ENCODE peak calls at places on chromosomes 2 and 18, in ten cellular contexts. K is EL; Y is AG10803; W is B cell; V is NCI-H1436; C is right lobe of liver; S is stimulated activated naive B cell treated with anti-CD40 and anti-IgM and Interleukin-4, amounts not matched to agents 10 μg/mL and 1 μg/mL and 100 μg/mL, for 72 hours; R is activated CD4-positive, alpha-beta T cell treated with anti-CD3 and anti-CD28 coated beads, Interleukin-2, amount 10 ng/mL, durations not matched to agents 7 days and 5 days; E is T-helper 2 cell; T is activated T-cell treated with anti-CD3 and anti-CD28 coated beads, Interleukin-2, amount 50 U/mL, for 48 hours. L is an unnamed sample.

GRCh38 chr2:88342749-88343148 is 109.7 kb downstream of the FOXI3 start:
- DNase-seq in C (no peak), T (no peak), S (no peak), V (no peak), E (no peak), R (peak), W (no peak), Y (no peak), K (no peak), L (peak)

GRCh38 chr2:1697601-1698000 is 46.7 kb downstream of the PXDN start:
- DNase-seq in T (no peak), Y (no peak), W (no peak), V (no peak), K (no peak), E (no peak), R (no peak), C (peak), S (no peak), L (no peak)

GRCh38 chr2:199484927-199485326 is 27.2 kb upstream of the SATB2 start:
- DNase-seq in S (no peak), K (peak), W (no peak), Y (peak), E (no peak), C (no peak), T (no peak), V (no peak), R (no peak), L (no peak)

GRCh38 chr2:29293830-29294438 is 178.7 kb downstream of the CLIP4 start:
- DNase-seq in V (no peak), R (peak), E (no peak), K (peak), S (no peak), Y (peak), W (no peak), T (no peak), C (no peak), L (no peak)

GRCh38 chr2:203225423-203226039 is 13.3 kb upstream of the CYP20A1 start:
- DNase-seq in S (no peak), K (peak), T (peak), Y (peak), E (no peak), W (no peak), V (peak), R (peak), C (no peak), L (peak)

GRCh38 chr2:132589060-132589765 is 80.8 kb downstream of the LYPD1 start:
- DNase-seq in T (no peak), Y (no peak), C (no peak), E (no peak), K (no peak), S (no peak), R (no peak), V (no peak), W (no peak), L (no peak)

GRCh38 chr2:216648105-216648504 is 14.9 kb downstream of the IGFBP2 start:
- DNase-seq in C (no peak), T (no peak), Y (peak), E (no peak), S (no peak), V (no peak), W (no peak), K (peak), R (no peak), L (no peak)

GRCh38 chr2:157874278-157874825 is 1.8 kb downstream of the ACVR1 start:
- DNase-seq in E (no peak), V (no peak), R (no peak), T (no peak), Y (peak), S (no peak), W (no peak), C (peak), K (no peak), L (no peak)

GRCh38 chr18:79199691-79200374 is 130.6 kb downstream of the ATP9B start:
- DNase-seq in K (peak), C (no peak), R (no peak), V (no peak), T (no peak), Y (peak), E (no peak), W (no peak), S (no peak), L (no peak)

GRCh38 chr2:167406558-167406957 is 518.3 kb downstream of the XIRP2 start:
- DNase-seq in E (no peak), W (no peak), R (no peak), C (no peak), S (no peak), Y (no peak), K (peak), V (no peak), T (no peak), L (no peak)

GRCh38 chr2:215705771-215706261 is 269.9 kb upstream of the FN1 start:
- DNase-seq in V (no peak), K (no peak), E (no peak), R (no peak), T (no peak), S (no peak), C (no peak), Y (peak), W (no peak), L (no peak)

GRCh38 chr18:5574843-5575242 is 31.0 kb upstream of the EPB41L3 start:
- DNase-seq in V (no peak), T (no peak), K (no peak), W (no peak), R (no peak), E (no peak), Y (no peak), C (no peak), S (no peak), L (no peak)

GRCh38 chr2:101114815-101115214 is 36.4 kb downstream of the TBC1D8 start:
- DNase-seq in V (no peak), E (no peak), W (peak), Y (no peak), K (no peak), S (peak), R (no peak), T (no peak), C (no peak), L (no peak)